ENCODE peak calls at places on chromosomes 13 and 19, in six cellular contexts. H, J, Z, I, K and U are unnamed samples.

GRCh38 chr19:18109731-18110671 is 12.4 kb downstream of the MAST3 start:
- DNase-seq in H (peak; percentile 71), J (no peak), Z (no peak), I (no peak), K (no peak), U (peak; percentile 49)

GRCh38 chr19:10896851-10897526 is 25.6 kb downstream of the CARM1 start:
- DNase-seq in H (peak; percentile 93), J (no peak), Z (no peak), I (no peak), K (no peak), U (peak; percentile 67)

GRCh38 chr19:3132971-3133792 is 2.7 kb upstream of the GNA15 start:
- DNase-seq in H (peak; percentile 98), J (no peak), Z (peak; percentile 90), I (peak; percentile 32), K (peak; percentile 34), U (peak; percentile 94)

GRCh38 chr19:7703332-7703731 is 1.4 kb upstream of the FCER2 start:
- DNase-seq in H (no peak), J (no peak), Z (no peak), I (no peak), K (no peak), U (no peak)

GRCh38 chr13:98098511-98098910 is 44.4 kb upstream of the FARP1 start:
- DNase-seq in H (no peak), J (peak; percentile 30), Z (no peak), I (peak; percentile 55), K (no peak), U (no peak)

GRCh38 chr13:79806821-79807220 is 325.9 kb downstream of the NDFIP2 start:
- DNase-seq in H (no peak), J (no peak), Z (no peak), I (no peak), K (no peak), U (no peak)

GRCh38 chr13:39451860-39452301 is 151.1 kb downstream of the LHFPL6 start:
- DNase-seq in H (peak; percentile 83), J (no peak), Z (peak; percentile 71), I (peak; percentile 30), K (no peak), U (peak; percentile 84)

GRCh38 chr13:93145199-93145598 is 81.4 kb upstream of the GPC6 start:
- DNase-seq in H (peak; percentile 49), J (no peak), Z (no peak), I (no peak), K (no peak), U (no peak)

GRCh38 chr13:19818223-19818842 is 35.6 kb upstream of the PSPC1 start:
- DNase-seq in H (peak; percentile 0), J (no peak), Z (no peak), I (no peak), K (no peak), U (no peak)

GRCh38 chr19:55079400-55080038 is 3.9 kb downstream of the EPS8L1 start:
- DNase-seq in H (no peak), J (no peak), Z (no peak), I (no peak), K (no peak), U (no peak)

GRCh38 chr13:76696370-76696769 is 189.8 kb downstream of the KCTD12 start:
- DNase-seq in H (no peak), J (no peak), Z (peak; percentile 35), I (peak; percentile 6), K (no peak), U (peak; percentile 10)

GRCh38 chr19:50580240-50580639 is 12.0 kb upstream of the LRRC4B start:
- DNase-seq in H (no peak), J (no peak), Z (no peak), I (no peak), K (no peak), U (no peak)